ENCODE peak calls at places on chromosome X, in six cellular contexts. W is mesendoderm, R is D341Med, I is LoVo, Q is cardiac fibroblast, T is SJSA1. B is an unnamed sample.

GRCh38 chrX:102546818-102547493 is 30.4 kb upstream of the TMSB15A start:
- DNase-seq in W (no peak), R (no peak), I (no peak), Q (no peak), T (no peak), B (no peak)

GRCh38 chrX:3527811-3528210 is 181.4 kb upstream of the MXRA5 start:
- DNase-seq in W (no peak), R (no peak), I (no peak), Q (peak; percentile 4), T (no peak), B (no peak)

GRCh38 chrX:56783450-56783831 is 54.4 kb downstream of the NBDY start:
- DNase-seq in W (no peak), R (no peak), I (no peak), Q (no peak), T (no peak), B (no peak)

GRCh38 chrX:72554448-72555140 is 18.0 kb downstream of the HDAC8 start:
- DNase-seq in W (peak; percentile 88), R (no peak), I (peak; percentile 67), Q (peak; percentile 49), T (no peak), B (no peak)

GRCh38 chrX:34734383-34734782 is 77.3 kb upstream of the TMEM47 start:
- DNase-seq in W (no peak), R (no peak), I (no peak), Q (peak; percentile 27), T (peak; percentile 1), B (peak; percentile 0)

GRCh38 chrX:105101378-105101777 is 119.1 kb downstream of the TEX13A start:
- DNase-seq in W (no peak), R (no peak), I (no peak), Q (no peak), T (no peak), B (no peak)

GRCh38 chrX:67555578-67556203 is 11.9 kb downstream of the AR start:
- DNase-seq in W (peak; percentile 64), R (no peak), I (peak; percentile 1), Q (peak; percentile 62), T (no peak), B (peak; percentile 60)

GRCh38 chrX:38754102-38754790 is 47.0 kb upstream of the MID1IP1 start:
- DNase-seq in W (peak; percentile 60), R (peak; percentile 40), I (peak; percentile 25), Q (peak; percentile 72), T (peak; percentile 30), B (peak; percentile 72)

GRCh38 chrX:149871940-149872339 is 9.0 kb upstream of the MAGEA8 start:
- DNase-seq in W (peak; percentile 49), R (peak; percentile 69), I (no peak), Q (peak; percentile 19), T (peak; percentile 25), B (peak; percentile 4)

GRCh38 chrX:9942086-9942485 is 25.1 kb upstream of the CLDN34 start:
- DNase-seq in W (no peak), R (no peak), I (no peak), Q (no peak), T (peak; percentile 55), B (no peak)

GRCh38 chrX:149829751-149830191 is 48.0 kb downstream of the MAGEA9 start:
- DNase-seq in W (peak; percentile 92), R (no peak), I (no peak), Q (peak; percentile 50), T (peak; percentile 57), B (peak; percentile 8)

GRCh38 chrX:74421181-74422028 is at the start of gene SLC16A2:
- DNase-seq in W (peak; percentile 89), R (peak; percentile 85), I (no peak), Q (peak; percentile 72), T (peak; percentile 55), B (peak; percentile 83)

GRCh38 chrX:143701460-143701859 is 19.1 kb downstream of the SPANXN2 start:
- DNase-seq in W (peak; percentile 0), R (no peak), I (no peak), Q (no peak), T (no peak), B (no peak)

GRCh38 chrX:129641941-129642340 is 12.8 kb downstream of the APLN start:
- DNase-seq in W (no peak), R (no peak), I (no peak), Q (peak; percentile 54), T (no peak), B (peak; percentile 51)

GRCh38 chrX:21702725-21703228 is 44.6 kb upstream of the KLHL34 start:
- DNase-seq in W (no peak), R (no peak), I (no peak), Q (no peak), T (no peak), B (no peak)

GRCh38 chrX:24221872-24222271 is 72.3 kb downstream of the ZFX start:
- DNase-seq in W (no peak), R (no peak), I (no peak), Q (no peak), T (no peak), B (no peak)

GRCh38 chrX:151776936-151777335 is 42.4 kb downstream of the CNGA2 start:
- DNase-seq in W (no peak), R (no peak), I (no peak), Q (no peak), T (no peak), B (no peak)

GRCh38 chrX:119067023-119067739 is 5.6 kb upstream of the CT47C1 start:
- DNase-seq in W (peak; percentile 52), R (peak; percentile 57), I (peak; percentile 35), Q (peak; percentile 71), T (peak; percentile 11), B (peak; percentile 74)

GRCh38 chrX:320126-320783 is 1.7 kb upstream of the GTPBP6 start:
- DNase-seq in W (no peak), R (no peak), I (no peak), Q (no peak), T (no peak), B (no peak)

GRCh38 chrX:24148535-24149345 is 789 bp upstream of the ZFX start:
- DNase-seq in W (peak; percentile 29), R (no peak), I (no peak), Q (peak; percentile 63), T (peak; percentile 51), B (peak; percentile 51)

GRCh38 chrX:101803451-101803850 is 128.4 kb downstream of the ZMAT1 start:
- DNase-seq in W (no peak), R (no peak), I (no peak), Q (peak; percentile 26), T (no peak), B (peak; percentile 22)

GRCh38 chrX:102338162-102338561 is 91.2 kb downstream of the NXF2 start:
- DNase-seq in W (no peak), R (no peak), I (no peak), Q (no peak), T (no peak), B (no peak)

GRCh38 chrX:19904778-19905367 is 17.5 kb upstream of the SH3KBP1 start:
- DNase-seq in W (peak; percentile 72), R (peak; percentile 58), I (peak; percentile 55), Q (peak; percentile 54), T (peak; percentile 3), B (peak; percentile 63)

GRCh38 chrX:110509778-110510510 is 151.3 kb downstream of the RTL9 start:
- DNase-seq in W (peak; percentile 89), R (no peak), I (no peak), Q (peak; percentile 1), T (peak; percentile 52), B (peak; percentile 3)

B was measured in fibroblast of pulmonary artery.